ENCODE peak calls at places on chromosomes 13 and 19, in nine cellular contexts. B is testis, O is progenitor cell of endocrine pancreas, I is cardiac fibroblast, K is cardiac muscle cell, F is WTC11, J is MCF 10A, V is foreskin fibroblast, R is IMR-90. C is an unnamed sample.
A peak's percentile ranks its signal among the peaks of the same experiment; 100 is the strongest.

GRCh38 chr19:54462713-54463530 is 656 bp downstream of the LENG9 start:
- DNase-seq in B (peak; percentile 63), O (no peak), I (peak; percentile 71), K (peak; percentile 81), F (peak; percentile 69), J (peak; percentile 75), V (peak; percentile 65), R (peak; percentile 46), C (no peak)

GRCh38 chr13:54016548-54016947 is 987.9 kb downstream of the OLFM4 start:
- DNase-seq in B (no peak), O (no peak), I (no peak), K (no peak), F (no peak), J (no peak), V (no peak), R (no peak), C (no peak)

GRCh38 chr19:42420055-42420544 is 7.1 kb downstream of the LIPE start:
- DNase-seq in B (peak; percentile 36), O (no peak), I (peak; percentile 52), K (peak; percentile 51), F (peak; percentile 69), J (peak; percentile 89), V (peak; percentile 47), R (peak; percentile 78), C (no peak)

GRCh38 chr19:41133260-41133659 is 19.0 kb downstream of the CYP2F1 start:
- DNase-seq in B (no peak), O (no peak), I (peak; percentile 2), K (peak; percentile 7), F (no peak), J (no peak), V (no peak), R (no peak), C (no peak)

GRCh38 chr19:5314907-5315298 is 25.7 kb downstream of the PTPRS start:
- DNase-seq in B (no peak), O (no peak), I (no peak), K (no peak), F (no peak), J (no peak), V (no peak), R (no peak), C (no peak)

GRCh38 chr13:25733696-25734435 is 317.9 kb downstream of the SHISA2 start:
- DNase-seq in B (no peak), O (no peak), I (no peak), K (no peak), F (no peak), J (no peak), V (no peak), R (no peak), C (no peak)

GRCh38 chr13:46846736-46847135 is 49.8 kb upstream of the ESD start:
- DNase-seq in B (no peak), O (no peak), I (no peak), K (no peak), F (no peak), J (no peak), V (no peak), R (no peak), C (no peak)

GRCh38 chr19:41711376-41712261 is 3.2 kb downstream of the CEACAM5 start:
- DNase-seq in B (no peak), O (no peak), I (no peak), K (no peak), F (no peak), J (no peak), V (no peak), R (no peak), C (no peak)

GRCh38 chr13:45055198-45055901 is 65.0 kb upstream of the GTF2F2 start:
- DNase-seq in B (no peak), O (no peak), I (peak; percentile 79), K (peak; percentile 85), F (no peak), J (peak; percentile 93), V (peak; percentile 86), R (peak; percentile 93), C (peak; percentile 39)

GRCh38 chr19:45876411-45877197 is 9.3 kb downstream of the IRF2BP1 start:
- DNase-seq in B (no peak), O (peak; percentile 19), I (peak; percentile 78), K (peak; percentile 75), F (peak; percentile 57), J (no peak), V (no peak), R (peak; percentile 16), C (no peak)

GRCh38 chr19:45768644-45769053 is 403 bp downstream of the SIX5 start:
- DNase-seq in B (peak; percentile 26), O (no peak), I (peak; percentile 61), K (peak; percentile 64), F (peak; percentile 61), J (peak; percentile 72), V (peak; percentile 35), R (peak; percentile 41), C (no peak)

GRCh38 chr13:108961542-108962125 is 332.2 kb downstream of the MYO16 start:
- DNase-seq in B (no peak), O (no peak), I (peak; percentile 74), K (peak; percentile 71), F (no peak), J (peak; percentile 57), V (peak; percentile 34), R (peak; percentile 62), C (no peak)

GRCh38 chr13:40170982-40171381 is 495.5 kb downstream of the FOXO1 start:
- DNase-seq in B (no peak), O (no peak), I (no peak), K (no peak), F (no peak), J (peak; percentile 59), V (no peak), R (no peak), C (no peak)

GRCh38 chr13:26989261-26990007 is 182.2 kb downstream of the USP12 start:
- DNase-seq in B (no peak), O (no peak), I (no peak), K (no peak), F (no peak), J (no peak), V (no peak), R (no peak), C (no peak)

GRCh38 chr13:104984296-104984818 is 1551.1 kb downstream of the EFNB2 start:
- DNase-seq in B (peak; percentile 18), O (no peak), I (peak; percentile 57), K (peak; percentile 71), F (no peak), J (peak; percentile 62), V (peak; percentile 15), R (peak; percentile 12), C (no peak)

GRCh38 chr13:113535381-113535781 is 44.9 kb upstream of the DCUN1D2 start:
- DNase-seq in B (peak; percentile 4), O (no peak), I (no peak), K (no peak), F (no peak), J (no peak), V (no peak), R (no peak), C (no peak)

GRCh38 chr13:99367663-99368448 is 60.7 kb upstream of the GPR183 start:
- DNase-seq in B (no peak), O (no peak), I (no peak), K (no peak), F (no peak), J (no peak), V (no peak), R (no peak), C (no peak)
- TF ChIP-seq CTCF in B (no peak), O (no peak), I (no peak), K (no peak), F (no peak), J (no peak), V (no peak), R (no peak), C (no peak)

GRCh38 chr13:36086117-36086516 is 45.1 kb downstream of the DCLK1 start:
- DNase-seq in B (no peak), O (peak; percentile 17), I (no peak), K (no peak), F (peak; percentile 42), J (no peak), V (no peak), R (no peak), C (no peak)
- TF ChIP-seq CTCF in B (no peak), O (peak; percentile 49), I (no peak), K (no peak), F (no peak), J (no peak), V (no peak), R (no peak), C (no peak)

DNA sequence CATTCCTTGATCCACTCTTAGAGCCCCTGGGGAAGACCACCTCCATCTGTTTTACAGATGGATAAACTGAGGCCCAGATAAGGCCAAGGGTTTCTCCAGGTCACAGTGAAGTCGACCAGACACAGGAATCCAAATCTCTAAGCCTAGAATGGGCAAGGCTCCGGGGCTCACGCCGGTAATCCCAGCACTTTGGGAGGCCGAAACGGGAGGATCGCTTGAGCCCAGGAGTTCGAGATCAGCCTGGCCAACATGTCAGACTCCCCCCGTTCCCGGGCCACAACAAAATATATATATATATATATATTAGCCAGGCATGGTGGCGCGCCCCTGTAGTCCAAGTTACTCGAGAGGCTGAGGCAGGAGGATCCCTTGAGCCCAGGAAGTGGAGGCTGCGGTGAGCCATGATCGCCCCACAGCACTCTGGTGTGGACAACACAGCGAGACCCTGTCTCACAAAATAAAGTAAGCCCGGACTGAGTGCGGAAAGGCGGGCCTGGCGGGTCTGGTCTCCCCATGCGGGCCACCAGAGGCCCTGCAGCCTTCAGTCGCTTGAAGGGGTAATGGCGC is 615 bp upstream of the RPL13A start:
- DNase-seq in B (no peak), O (no peak), I (no peak), K (no peak), F (no peak), J (no peak), V (no peak), R (no peak), C (no peak)
- TF ChIP-seq CTCF in B (peak; percentile 25), O (peak; percentile 34), I (no peak), K (no peak), F (no peak), J (no peak), V (no peak), R (no peak), C (no peak)

DNA sequence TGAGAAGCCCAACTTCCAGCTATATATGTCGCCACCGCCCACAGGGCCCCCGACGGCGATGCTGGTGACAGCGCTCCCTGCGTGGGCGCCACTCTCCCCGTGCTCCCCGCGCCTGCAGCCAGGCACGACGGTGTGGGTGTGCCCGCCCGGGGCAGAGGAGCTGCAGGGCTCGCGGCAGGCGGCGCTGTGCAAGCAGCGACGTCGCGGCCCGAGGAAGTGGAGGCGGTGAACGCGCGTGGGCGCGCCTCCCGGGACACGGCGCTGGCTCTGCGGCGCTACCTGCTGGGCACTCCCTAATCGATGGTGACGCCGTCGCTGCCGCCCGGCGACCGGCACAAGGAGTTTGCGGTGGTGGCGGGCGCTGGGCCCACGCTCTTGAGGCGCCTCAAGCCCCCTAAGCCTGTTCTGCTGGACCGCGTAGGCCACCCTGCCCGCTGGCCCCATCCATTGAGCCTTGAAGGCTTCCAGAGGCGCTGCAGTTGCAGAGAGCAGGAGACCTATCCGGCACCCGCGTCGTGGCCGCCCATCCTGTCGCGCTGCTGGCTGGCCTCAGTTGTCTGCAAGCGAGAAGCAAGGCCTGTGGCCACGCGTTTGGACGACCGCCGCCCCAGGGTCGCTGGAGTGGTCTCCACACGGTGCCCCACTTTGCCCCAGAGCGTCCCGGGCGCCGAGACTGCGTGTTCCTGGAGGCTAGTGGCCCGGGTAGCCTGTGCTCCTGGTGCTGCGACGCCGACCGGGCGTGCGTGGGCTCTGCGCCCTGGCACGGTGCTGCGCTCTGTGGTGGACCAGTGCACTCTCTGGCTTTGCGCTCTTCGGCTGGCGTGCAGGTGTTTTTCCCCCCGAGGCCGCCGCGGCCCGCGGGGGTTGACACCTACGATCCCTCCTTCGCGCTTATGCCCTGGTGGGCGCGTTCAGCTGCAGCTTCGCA is 23.1 kb downstream of the LRFN3 start:
- DNase-seq in B (peak; percentile 60), O (no peak), I (peak; percentile 8), K (no peak), F (peak; percentile 47), J (no peak), V (no peak), R (no peak), C (no peak)
- TF ChIP-seq CTCF in B (no peak), O (peak; percentile 41), I (no peak), K (peak; percentile 36), F (no peak), J (no peak), V (peak; percentile 16), R (peak; percentile 23), C (peak; percentile 11)

C was measured in AG09319.